ENCODE peak calls at places on chromosome 22, in five cellular contexts. One of them, this sample, is unnamed.

GRCh38 chr22:40083794-40084193 is 89.0 kb downstream of the FAM83F start:
- DNase-seq in GM12865: no peak
- DNase-seq in fibroblast of pulmonary artery: no peak
- DNase-seq in CD8-positive, alpha-beta T cell: no peak
- DNase-seq in IMR-90: no peak
- DNase-seq in this sample: no peak

GRCh38 chr22:39705386-39705785 is 134.8 kb downstream of the CACNA1I start:
- DNase-seq in GM12865: no peak
- DNase-seq in fibroblast of pulmonary artery: no peak
- DNase-seq in CD8-positive, alpha-beta T cell: no peak
- DNase-seq in IMR-90: no peak
- DNase-seq in this sample: no peak

GRCh38 chr22:32660292-32660691 is 141.2 kb upstream of the TIMP3 start:
- DNase-seq in fibroblast of pulmonary artery: peak
- DNase-seq in CD8-positive, alpha-beta T cell: peak
- DNase-seq in GM12865: peak
- DNase-seq in IMR-90: peak
- DNase-seq in this sample: peak

GRCh38 chr22:23263651-23264555 is 83.6 kb downstream of the BCR start:
- DNase-seq in CD8-positive, alpha-beta T cell: peak
- DNase-seq in GM12865: no peak
- DNase-seq in IMR-90: no peak
- DNase-seq in fibroblast of pulmonary artery: no peak
- DNase-seq in this sample: peak

GRCh38 chr22:24706050-24706449 is 68.5 kb downstream of the PIWIL3 start:
- DNase-seq in CD8-positive, alpha-beta T cell: no peak
- DNase-seq in IMR-90: no peak
- DNase-seq in fibroblast of pulmonary artery: peak
- DNase-seq in GM12865: no peak
- DNase-seq in this sample: no peak

GRCh38 chr22:28976588-28976987 is 85.0 kb downstream of the C22orf31 start:
- DNase-seq in IMR-90: peak
- DNase-seq in CD8-positive, alpha-beta T cell: no peak
- DNase-seq in fibroblast of pulmonary artery: peak
- DNase-seq in GM12865: peak
- DNase-seq in this sample: no peak

GRCh38 chr22:27748355-27749168 is 53.0 kb downstream of the MN1 start:
- DNase-seq in CD8-positive, alpha-beta T cell: no peak
- DNase-seq in fibroblast of pulmonary artery: peak
- DNase-seq in IMR-90: peak
- DNase-seq in GM12865: no peak
- DNase-seq in this sample: no peak

GRCh38 chr22:40953446-40953845 is 2.3 kb downstream of the RBX1 start:
- DNase-seq in fibroblast of pulmonary artery: no peak
- DNase-seq in CD8-positive, alpha-beta T cell: no peak
- DNase-seq in GM12865: no peak
- DNase-seq in IMR-90: no peak
- DNase-seq in this sample: no peak

GRCh38 chr22:39215430-39216142 is 29.2 kb downstream of the PDGFB start:
- DNase-seq in CD8-positive, alpha-beta T cell: no peak
- DNase-seq in IMR-90: no peak
- DNase-seq in GM12865: peak
- DNase-seq in fibroblast of pulmonary artery: no peak
- DNase-seq in this sample: peak

GRCh38 chr22:30129636-30130035 is 49.4 kb downstream of the HORMAD2 start:
- DNase-seq in CD8-positive, alpha-beta T cell: no peak
- DNase-seq in GM12865: no peak
- DNase-seq in IMR-90: no peak
- DNase-seq in fibroblast of pulmonary artery: no peak
- DNase-seq in this sample: no peak

GRCh38 chr22:20138868-20139267 is 7.3 kb downstream of the ZDHHC8 start:
- DNase-seq in fibroblast of pulmonary artery: no peak
- DNase-seq in GM12865: no peak
- DNase-seq in IMR-90: no peak
- DNase-seq in CD8-positive, alpha-beta T cell: no peak
- DNase-seq in this sample: no peak

GRCh38 chr22:47287516-47287915 is 525.1 kb downstream of the TBC1D22A start:
- DNase-seq in GM12865: no peak
- DNase-seq in fibroblast of pulmonary artery: no peak
- DNase-seq in CD8-positive, alpha-beta T cell: no peak
- DNase-seq in IMR-90: no peak
- DNase-seq in this sample: no peak

GRCh38 chr22:25068701-25069100 is 116.2 kb downstream of the KIAA1671 start:
- DNase-seq in GM12865: no peak
- DNase-seq in IMR-90: no peak
- DNase-seq in fibroblast of pulmonary artery: no peak
- DNase-seq in CD8-positive, alpha-beta T cell: peak
- DNase-seq in this sample: peak

GRCh38 chr22:27585141-27585540 is 216.4 kb downstream of the MN1 start:
- DNase-seq in IMR-90: no peak
- DNase-seq in CD8-positive, alpha-beta T cell: no peak
- DNase-seq in fibroblast of pulmonary artery: no peak
- DNase-seq in GM12865: no peak
- DNase-seq in this sample: no peak

GRCh38 chr22:32328306-32329201 is 29.1 kb upstream of the RFPL3 start:
- DNase-seq in IMR-90: no peak
- DNase-seq in CD8-positive, alpha-beta T cell: peak
- DNase-seq in fibroblast of pulmonary artery: no peak
- DNase-seq in GM12865: no peak
- DNase-seq in this sample: no peak

GRCh38 chr22:29266564-29267461 is 968 bp downstream of the RHBDD3 start:
- DNase-seq in fibroblast of pulmonary artery: peak
- DNase-seq in GM12865: peak
- DNase-seq in CD8-positive, alpha-beta T cell: no peak
- DNase-seq in IMR-90: peak
- DNase-seq in this sample: no peak

GRCh38 chr22:41762980-41763779 is 37.3 kb upstream of the CCDC134 start:
- DNase-seq in CD8-positive, alpha-beta T cell: peak
- DNase-seq in GM12865: peak
- DNase-seq in IMR-90: no peak
- DNase-seq in fibroblast of pulmonary artery: peak
- DNase-seq in this sample: peak

GRCh38 chr22:25668437-25668836 is 73.6 kb upstream of the MYO18B start:
- DNase-seq in GM12865: no peak
- DNase-seq in IMR-90: peak
- DNase-seq in CD8-positive, alpha-beta T cell: no peak
- DNase-seq in fibroblast of pulmonary artery: peak
- DNase-seq in this sample: no peak

DNA sequence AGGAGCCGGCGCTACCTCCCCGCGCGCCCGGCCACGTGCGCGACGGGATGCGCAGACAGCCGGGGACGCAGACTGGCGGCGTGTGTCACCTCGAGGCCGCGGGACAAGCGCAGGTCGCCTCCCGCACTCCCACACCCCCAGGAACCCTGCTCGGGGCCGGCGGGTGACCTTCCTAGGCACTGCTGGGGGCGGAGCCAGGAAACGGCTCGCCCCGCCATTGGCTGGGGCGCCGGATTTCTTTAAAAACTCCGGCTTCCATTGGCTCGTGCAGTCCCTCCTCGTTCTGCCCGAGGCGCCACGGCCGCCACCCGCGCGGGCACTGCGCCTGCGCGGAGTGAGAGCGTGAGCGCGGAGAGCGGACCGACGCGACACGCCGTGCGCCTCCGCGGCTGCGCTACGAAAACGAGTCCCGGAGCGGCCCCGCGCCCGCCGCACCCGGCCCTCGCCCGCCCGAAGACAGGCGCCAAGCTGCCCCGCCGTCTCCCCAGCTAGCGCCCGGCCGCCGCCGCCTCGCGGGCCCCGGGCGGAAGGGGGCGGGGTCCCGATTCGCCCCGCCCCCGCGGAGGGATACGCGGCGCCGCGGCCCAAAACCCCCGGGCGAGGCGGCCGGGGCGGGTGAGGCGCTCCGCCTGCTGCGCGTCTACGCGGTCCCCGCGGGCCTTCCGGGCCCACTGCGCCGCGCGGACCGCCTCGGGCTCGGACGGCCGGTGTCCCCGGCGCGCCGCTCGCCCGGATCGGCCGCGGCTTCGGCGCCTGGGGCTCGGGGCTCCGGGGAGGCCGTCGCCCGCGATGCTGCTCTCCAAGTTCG is at the start of gene PIM3:
- DNase-seq in CD8-positive, alpha-beta T cell: peak
- DNase-seq in GM12865: peak
- DNase-seq in IMR-90: peak
- DNase-seq in fibroblast of pulmonary artery: peak
- DNase-seq in this sample: peak
- TF ChIP-seq CTCF in CD8-positive, alpha-beta T cell: no peak
- TF ChIP-seq CTCF in GM12865: no peak
- TF ChIP-seq CTCF in IMR-90: no peak
- TF ChIP-seq CTCF in fibroblast of pulmonary artery: no peak
- TF ChIP-seq CTCF in this sample: no peak

DNA sequence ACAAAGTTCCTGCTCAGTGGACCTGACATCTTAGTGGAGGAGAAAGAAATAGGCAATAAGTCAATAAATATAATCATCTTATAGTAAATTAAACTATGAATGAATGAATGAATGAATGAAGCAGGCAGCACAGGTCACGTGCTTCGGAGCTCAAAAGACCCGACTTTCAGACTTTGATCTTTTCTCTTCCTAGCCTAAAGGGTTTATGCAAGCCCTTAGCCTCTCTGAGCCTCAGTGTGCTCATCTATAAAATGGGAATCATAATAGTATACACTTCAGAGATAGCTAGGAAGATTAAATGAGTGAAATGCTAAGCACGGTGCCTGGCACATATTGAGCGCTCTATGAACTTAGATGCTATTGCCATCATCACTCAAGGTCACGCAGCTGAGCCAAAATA is 7.5 kb downstream of the PVALB start:
- DNase-seq in fibroblast of pulmonary artery: no peak
- DNase-seq in IMR-90: no peak
- DNase-seq in CD8-positive, alpha-beta T cell: no peak
- DNase-seq in GM12865: no peak
- DNase-seq in this sample: no peak
- TF ChIP-seq CTCF in fibroblast of pulmonary artery: no peak
- TF ChIP-seq CTCF in IMR-90: no peak
- TF ChIP-seq CTCF in CD8-positive, alpha-beta T cell: no peak
- TF ChIP-seq CTCF in GM12865: no peak
- TF ChIP-seq CTCF in this sample: no peak

DNA sequence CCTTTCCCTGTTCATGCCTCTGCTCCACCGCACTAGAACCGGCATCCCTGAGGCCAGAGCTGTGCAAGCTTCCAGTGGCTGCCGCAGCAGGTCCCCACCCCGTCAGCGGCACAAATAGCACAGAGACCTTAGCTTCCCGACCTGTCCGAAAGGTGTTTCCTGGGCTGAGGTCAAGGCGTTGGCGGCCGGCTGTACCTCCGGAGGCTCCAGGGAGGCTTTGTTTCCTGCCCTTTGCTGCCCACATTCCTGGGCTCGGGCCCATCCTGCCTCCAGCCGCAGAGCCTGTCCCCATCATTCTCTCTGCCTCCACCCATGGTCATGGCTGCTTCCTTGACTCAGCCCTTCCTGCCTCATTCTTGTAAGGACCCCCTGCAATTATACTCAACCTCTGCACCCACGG is 31.2 kb downstream of the ARHGAP8 start:
- DNase-seq in GM12865: no peak
- DNase-seq in CD8-positive, alpha-beta T cell: no peak
- DNase-seq in IMR-90: no peak
- DNase-seq in fibroblast of pulmonary artery: no peak
- DNase-seq in this sample: no peak
- TF ChIP-seq CTCF in GM12865: no peak
- TF ChIP-seq CTCF in CD8-positive, alpha-beta T cell: no peak
- TF ChIP-seq CTCF in IMR-90: no peak
- TF ChIP-seq CTCF in fibroblast of pulmonary artery: no peak
- TF ChIP-seq CTCF in this sample: no peak

DNA sequence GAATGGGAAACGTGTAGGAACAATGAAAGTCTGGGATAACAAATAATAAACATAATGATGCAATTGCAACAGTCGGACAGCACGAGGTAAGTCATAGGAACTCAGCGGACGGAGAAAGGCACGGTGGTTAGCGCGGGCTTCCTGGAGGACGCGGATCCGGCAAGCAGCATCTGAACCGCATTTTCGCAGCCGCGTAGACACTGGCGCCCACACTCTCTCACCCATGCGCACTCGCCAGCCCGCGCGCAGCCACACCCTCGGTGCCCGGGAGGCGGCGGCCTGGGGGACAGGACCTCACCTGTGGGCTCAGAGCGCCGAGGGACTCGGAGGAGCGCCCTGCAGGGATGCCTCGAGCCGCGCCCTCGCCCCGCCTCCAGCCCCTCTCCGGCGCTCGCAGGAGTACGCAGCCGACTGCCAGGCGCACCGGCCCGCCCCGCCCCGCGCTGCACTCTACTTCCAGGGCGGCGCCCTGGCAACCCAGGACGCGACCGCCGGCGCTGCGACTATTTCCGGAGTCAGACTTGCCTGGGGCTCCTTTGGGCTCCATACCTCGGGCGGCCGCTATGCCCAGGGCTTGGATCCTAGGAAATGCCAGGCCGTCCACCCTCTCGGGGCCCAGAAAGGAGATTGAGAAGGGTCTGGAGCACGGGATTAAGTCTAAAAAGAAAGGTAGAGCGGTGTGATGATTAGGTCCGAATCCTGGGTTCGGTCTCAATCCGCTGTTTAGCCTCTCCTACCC is at the start of gene TTLL1:
- DNase-seq in IMR-90: peak
- DNase-seq in GM12865: peak
- DNase-seq in CD8-positive, alpha-beta T cell: peak
- DNase-seq in fibroblast of pulmonary artery: peak
- DNase-seq in this sample: peak
- TF ChIP-seq CTCF in IMR-90: no peak
- TF ChIP-seq CTCF in GM12865: no peak
- TF ChIP-seq CTCF in CD8-positive, alpha-beta T cell: no peak
- TF ChIP-seq CTCF in fibroblast of pulmonary artery: no peak
- TF ChIP-seq CTCF in this sample: no peak

GRCh38 chr22:17260950-17261349 is 41.7 kb upstream of the ADA2 start:
- DNase-seq in CD8-positive, alpha-beta T cell: no peak
- DNase-seq in IMR-90: no peak
- DNase-seq in fibroblast of pulmonary artery: no peak
- DNase-seq in GM12865: no peak
- DNase-seq in this sample: no peak
- TF ChIP-seq CTCF in CD8-positive, alpha-beta T cell: no peak
- TF ChIP-seq CTCF in IMR-90: no peak
- TF ChIP-seq CTCF in fibroblast of pulmonary artery: no peak
- TF ChIP-seq CTCF in GM12865: no peak
- TF ChIP-seq CTCF in this sample: no peak

DNA sequence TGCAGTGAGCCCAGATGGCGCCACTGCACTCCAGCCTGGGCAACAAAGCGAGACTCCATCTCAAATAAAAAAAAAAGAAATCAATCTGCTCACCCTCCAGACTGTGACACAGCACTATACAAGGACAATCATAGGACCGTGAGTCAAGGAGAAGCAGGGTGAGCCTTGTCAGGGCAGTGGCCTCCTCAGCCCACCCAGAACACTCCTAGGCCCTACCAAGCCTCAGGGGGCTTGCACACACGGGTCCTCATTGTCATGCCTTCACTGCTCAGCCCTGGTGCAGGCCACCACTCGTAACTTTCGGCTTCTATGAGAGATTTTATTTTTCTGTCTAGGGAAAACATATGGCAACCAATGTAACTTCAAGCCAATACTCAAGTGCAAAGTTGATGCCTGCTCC is 35.8 kb downstream of the DGCR2 start:
- DNase-seq in IMR-90: no peak
- DNase-seq in fibroblast of pulmonary artery: no peak
- DNase-seq in CD8-positive, alpha-beta T cell: no peak
- DNase-seq in GM12865: no peak
- DNase-seq in this sample: no peak
- TF ChIP-seq CTCF in IMR-90: no peak
- TF ChIP-seq CTCF in fibroblast of pulmonary artery: no peak
- TF ChIP-seq CTCF in CD8-positive, alpha-beta T cell: no peak
- TF ChIP-seq CTCF in GM12865: no peak
- TF ChIP-seq CTCF in this sample: no peak

GRCh38 chr22:35683560-35683959 is 34.1 kb upstream of the APOL5 start:
- DNase-seq in IMR-90: no peak
- DNase-seq in GM12865: no peak
- DNase-seq in fibroblast of pulmonary artery: no peak
- DNase-seq in CD8-positive, alpha-beta T cell: no peak
- DNase-seq in this sample: no peak
- TF ChIP-seq CTCF in IMR-90: no peak
- TF ChIP-seq CTCF in GM12865: no peak
- TF ChIP-seq CTCF in fibroblast of pulmonary artery: no peak
- TF ChIP-seq CTCF in CD8-positive, alpha-beta T cell: peak
- TF ChIP-seq CTCF in this sample: no peak

This sample was measured in CD4-positive, alpha-beta T cell.